ENCODE peak calls at places on chromosome 16, in four cellular contexts. R is upper lobe of right lung, Z is AG04450, Y is HFFc6. K is an unnamed sample.

GRCh38 chr16:54050281-54051210 is 236.0 kb downstream of the IRX3 start:
- DNase-seq in R (no peak), Z (no peak), Y (no peak), K (no peak)

GRCh38 chr16:89546781-89547180 is 13.7 kb upstream of the RPL13 start:
- DNase-seq in R (no peak), Z (no peak), Y (no peak), K (no peak)

GRCh38 chr16:85473909-85474640 is 139.0 kb upstream of the GSE1 start:
- DNase-seq in R (no peak), Z (no peak), Y (no peak), K (no peak)

GRCh38 chr16:86635181-86635580 is 56.8 kb downstream of the FOXL1 start:
- DNase-seq in R (no peak), Z (no peak), Y (no peak), K (no peak)

GRCh38 chr16:12433691-12434390 is 369.8 kb downstream of the CPPED1 start:
- DNase-seq in R (no peak), Z (no peak), Y (no peak), K (peak; percentile 34)

GRCh38 chr16:88804552-88805339 is 1.2 kb downstream of the CDT1 start:
- DNase-seq in R (peak; percentile 68), Z (no peak), Y (no peak), K (peak; percentile 70)

GRCh38 chr16:58107228-58107627 is 22.0 kb downstream of the CFAP20 start:
- DNase-seq in R (no peak), Z (no peak), Y (no peak), K (no peak)

GRCh38 chr16:11677451-11677951 is 9.2 kb downstream of the SNN start:
- DNase-seq in R (peak; percentile 40), Z (no peak), Y (peak; percentile 38), K (no peak)

GRCh38 chr16:56353054-56353921 is 72.1 kb downstream of the AMFR start:
- DNase-seq in R (peak; percentile 56), Z (no peak), Y (no peak), K (no peak)

GRCh38 chr16:77679901-77680300 is 42.4 kb upstream of the NUDT7 start:
- DNase-seq in R (no peak), Z (no peak), Y (no peak), K (peak; percentile 20)

GRCh38 chr16:67000384-67001158 is 12.2 kb downstream of the CES4A start:
- DNase-seq in R (peak; percentile 91), Z (no peak), Y (no peak), K (peak; percentile 78)

GRCh38 chr16:55248058-55248457 is 75.9 kb upstream of the IRX6 start:
- DNase-seq in R (no peak), Z (no peak), Y (no peak), K (no peak)

GRCh38 chr16:87984868-87985267 is 33.6 kb downstream of the BANP start:
- DNase-seq in R (no peak), Z (no peak), Y (no peak), K (no peak)

GRCh38 chr16:85238233-85238647 is 126.0 kb upstream of the CIBAR2 start:
- DNase-seq in R (peak; percentile 76), Z (peak; percentile 93), Y (peak; percentile 58), K (no peak)

GRCh38 chr16:23478566-23478965 is 25.6 kb upstream of the COG7 start:
- DNase-seq in R (no peak), Z (no peak), Y (no peak), K (no peak)

GRCh38 chr16:70746708-70747424 is 54.1 kb downstream of the VAC14 start:
- DNase-seq in R (peak; percentile 85), Z (peak; percentile 82), Y (peak; percentile 76), K (no peak)

GRCh38 chr16:4733747-4734062 is 366 bp downstream of the ANKS3 start:
- DNase-seq in R (no peak), Z (no peak), Y (no peak), K (no peak)

GRCh38 chr16:71467810-71468209 is 5.8 kb upstream of the ZNF23 start:
- DNase-seq in R (no peak), Z (no peak), Y (no peak), K (peak; percentile 48)

GRCh38 chr16:23874613-23875294 is 39.0 kb downstream of the PRKCB start:
- DNase-seq in R (no peak), Z (no peak), Y (no peak), K (no peak)

GRCh38 chr16:56776562-56776961 is 46.6 kb downstream of the NUP93 start:
- DNase-seq in R (no peak), Z (no peak), Y (no peak), K (no peak)

GRCh38 chr16:56041556-56042140 is 149.6 kb upstream of the GNAO1 start:
- DNase-seq in R (no peak), Z (no peak), Y (no peak), K (peak; percentile 27)

GRCh38 chr16:17211797-17212196 is 259.0 kb downstream of the XYLT1 start:
- DNase-seq in R (no peak), Z (no peak), Y (peak; percentile 11), K (peak; percentile 23)

GRCh38 chr16:48024042-48024441 is 131.8 kb downstream of the ABCC12 start:
- DNase-seq in R (no peak), Z (no peak), Y (no peak), K (no peak)

GRCh38 chr16:21223787-21224186 is 9.7 kb upstream of the ANKS4B start:
- DNase-seq in R (no peak), Z (no peak), Y (no peak), K (no peak)

GRCh38 chr16:23357761-23358290 is 55.7 kb downstream of the SCNN1B start:
- DNase-seq in R (peak; percentile 46), Z (no peak), Y (no peak), K (no peak)

GRCh38 chr16:4298761-4299522 is 16.9 kb upstream of the GLIS2 start:
- DNase-seq in R (peak; percentile 93), Z (peak; percentile 86), Y (peak; percentile 93), K (no peak)

GRCh38 chr16:70715860-70716357 is 30.1 kb upstream of the MTSS2 start:
- DNase-seq in R (no peak), Z (no peak), Y (no peak), K (no peak)

GRCh38 chr16:9048302-9048700 is 43.1 kb upstream of the HAPSTR1 start:
- DNase-seq in R (no peak), Z (no peak), Y (no peak), K (no peak)

GRCh38 chr16:55662641-55663040 is 6.9 kb downstream of the SLC6A2 start:
- DNase-seq in R (no peak), Z (no peak), Y (no peak), K (no peak)

GRCh38 chr16:64864232-64864803 is 257.5 kb downstream of the CDH11 start:
- DNase-seq in R (no peak), Z (peak; percentile 93), Y (peak; percentile 94), K (no peak)

GRCh38 chr16:57532251-57532625 is 4.1 kb downstream of the CCDC102A start:
- DNase-seq in R (peak; percentile 40), Z (no peak), Y (no peak), K (peak; percentile 10)

GRCh38 chr16:74465281-74465680 is 44.0 kb upstream of the CLEC18B start:
- DNase-seq in R (no peak), Z (no peak), Y (no peak), K (no peak)

GRCh38 chr16:74461826-74462225 is 40.5 kb upstream of the CLEC18B start:
- DNase-seq in R (no peak), Z (no peak), Y (no peak), K (no peak)

GRCh38 chr16:74460542-74460941 is 39.3 kb upstream of the CLEC18B start:
- DNase-seq in R (no peak), Z (no peak), Y (no peak), K (no peak)

GRCh38 chr16:74463888-74464287 is 42.6 kb upstream of the CLEC18B start:
- DNase-seq in R (no peak), Z (no peak), Y (no peak), K (peak; percentile 37)

GRCh38 chr16:74462361-74462760 is 41.1 kb upstream of the CLEC18B start:
- DNase-seq in R (no peak), Z (no peak), Y (no peak), K (no peak)
- TF ChIP-seq CTCF in R (no peak), Z (no peak), Y (no peak), K (no peak)

GRCh38 chr16:29644338-29644857 is 18.6 kb upstream of the SPN start:
- DNase-seq in R (no peak), Z (no peak), Y (no peak), K (peak; percentile 66)

GRCh38 chr16:29645699-29646187 is 17.3 kb upstream of the SPN start:
- DNase-seq in R (no peak), Z (no peak), Y (no peak), K (peak; percentile 76)

GRCh38 chr16:29646947-29647346 is 16.1 kb upstream of the SPN start:
- DNase-seq in R (no peak), Z (no peak), Y (no peak), K (no peak)

GRCh38 chr16:29644973-29645698 is 17.9 kb upstream of the SPN start:
- DNase-seq in R (no peak), Z (no peak), Y (no peak), K (peak; percentile 34)

DNA sequence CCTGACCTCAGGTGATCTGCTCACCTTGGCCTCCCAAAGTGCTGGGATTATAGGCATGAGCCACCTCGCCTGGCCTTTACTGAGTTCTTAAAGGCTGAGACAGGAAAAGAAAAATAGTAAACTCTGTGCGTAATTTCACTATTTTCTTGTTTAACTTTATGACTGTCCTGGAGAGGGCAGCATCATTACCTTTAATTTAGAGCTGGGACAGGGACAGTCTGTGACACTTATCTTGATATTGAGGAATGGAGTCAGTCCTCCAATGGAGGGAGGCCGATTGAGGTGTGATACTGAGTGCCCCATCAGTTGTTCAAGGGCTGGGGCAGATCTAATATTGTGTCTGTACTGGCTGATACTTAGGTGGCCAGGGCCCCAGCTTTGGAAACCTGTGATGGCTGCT is 21.5 kb upstream of the SPN start:
- DNase-seq in R (no peak), Z (no peak), Y (no peak), K (peak; percentile 51)
- TF ChIP-seq CTCF in R (peak; percentile 9), Z (no peak), Y (peak; percentile 31), K (peak; percentile 50)

GRCh38 chr16:68751160-68751559 is 14.1 kb downstream of the CDH1 start:
- DNase-seq in R (no peak), Z (no peak), Y (no peak), K (no peak)

GRCh38 chr16:68750243-68750642 is 13.2 kb downstream of the CDH1 start:
- DNase-seq in R (no peak), Z (no peak), Y (no peak), K (no peak)

GRCh38 chr16:68752602-68753001 is 15.5 kb downstream of the CDH1 start:
- DNase-seq in R (no peak), Z (no peak), Y (no peak), K (no peak)

GRCh38 chr16:68746951-68747350 is 9.9 kb downstream of the CDH1 start:
- DNase-seq in R (no peak), Z (no peak), Y (no peak), K (no peak)

GRCh38 chr16:68749424-68749823 is 12.3 kb downstream of the CDH1 start:
- DNase-seq in R (no peak), Z (no peak), Y (no peak), K (no peak)
- TF ChIP-seq CTCF in R (no peak), Z (no peak), Y (no peak), K (peak; percentile 12)

DNA sequence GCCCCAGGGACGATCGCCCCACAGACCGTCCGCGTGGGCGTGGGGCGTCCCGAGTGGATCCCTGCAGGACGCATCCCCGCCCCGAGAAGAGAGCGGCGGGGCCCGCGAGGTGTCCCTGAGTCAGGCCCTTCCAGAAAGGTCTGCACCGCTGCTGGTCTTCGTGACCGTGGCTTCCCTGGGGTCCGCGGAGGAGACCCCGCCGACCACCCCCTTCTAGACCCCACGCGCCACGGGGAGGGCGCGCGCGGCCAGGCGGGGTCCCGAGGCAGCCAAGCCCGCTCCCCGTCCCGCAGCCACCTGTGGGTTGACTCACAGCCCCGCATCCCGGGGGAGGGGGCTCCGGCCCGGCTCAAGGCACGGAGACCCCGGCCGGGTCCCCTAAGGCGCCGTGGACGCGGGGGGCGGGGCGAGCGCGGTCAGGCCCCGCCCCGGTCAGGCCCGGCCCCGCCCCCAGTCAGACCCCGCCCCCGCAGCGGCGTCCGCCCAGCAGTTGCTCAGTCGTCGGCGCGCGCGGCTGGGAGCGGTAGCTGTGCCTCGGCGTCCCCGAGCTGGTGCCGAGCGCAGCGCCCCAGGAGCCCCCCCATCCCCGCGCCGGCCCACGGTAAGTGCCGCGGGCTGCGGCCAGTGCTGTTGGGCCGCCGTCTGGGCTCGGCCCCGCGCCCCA is at the start of gene BAIAP3:
- DNase-seq in R (no peak), Z (no peak), Y (no peak), K (peak; percentile 87)
- TF ChIP-seq CTCF in R (no peak), Z (no peak), Y (no peak), K (no peak)